ENCODE peak calls at places on chromosomes 16 and 17, in five cellular contexts. P, L, U, H and B are unnamed samples.

GRCh38 chr16:89370081-89370511 is 120.3 kb downstream of the ANKRD11 start:
- DNase-seq in P (peak), U (no peak), H (no peak), L (no peak), B (no peak)

GRCh38 chr16:4510747-4511426 is 27.7 kb downstream of the CDIP1 start:
- DNase-seq in L (no peak), P (no peak), H (no peak), U (no peak), B (no peak)

GRCh38 chr17:80154166-80154565 is 7.2 kb upstream of the EIF4A3 start:
- DNase-seq in P (no peak), H (no peak), U (no peak), L (no peak), B (no peak)

GRCh38 chr16:46947900-46948547 is 25.4 kb downstream of the DNAJA2 start:
- DNase-seq in L (no peak), P (peak), H (no peak), U (no peak), B (peak)

GRCh38 chr17:59492091-59492451 is 73.3 kb upstream of the DHX40 start:
- DNase-seq in L (no peak), P (no peak), U (no peak), H (peak), B (no peak)

GRCh38 chr17:550776-551175 is 163.9 kb downstream of the VPS53 start:
- DNase-seq in L (no peak), P (peak), U (no peak), H (no peak), B (peak)

GRCh38 chr16:19874026-19874425 is 10.6 kb downstream of the GPRC5B start:
- DNase-seq in H (no peak), U (peak), P (no peak), L (no peak), B (no peak)

GRCh38 chr17:49214665-49215360 is 4.3 kb downstream of the ABI3 start:
- DNase-seq in P (no peak), H (no peak), U (peak), L (no peak), B (no peak)

GRCh38 chr17:27550974-27551505 is 79.9 kb upstream of the LGALS9 start:
- DNase-seq in U (no peak), P (no peak), L (no peak), H (no peak), B (no peak)

GRCh38 chr17:58541249-58541648 is 26.8 kb upstream of the MTMR4 start:
- DNase-seq in L (no peak), H (no peak), P (no peak), U (no peak), B (no peak)

GRCh38 chr17:63827801-63828221 is 348 bp upstream of the FTSJ3 start:
- DNase-seq in H (peak), P (no peak), U (no peak), L (no peak), B (no peak)

GRCh38 chr17:33463887-33464286 is 170.8 kb upstream of the ASIC2 start:
- DNase-seq in P (no peak), H (no peak), U (no peak), L (no peak), B (peak)

GRCh38 chr16:47965439-47965838 is 190.4 kb downstream of the ABCC12 start:
- DNase-seq in P (peak), H (no peak), U (no peak), L (no peak), B (no peak)

GRCh38 chr16:12317856-12318591 is 341.5 kb downstream of the SNX29 start:
- DNase-seq in H (no peak), U (no peak), P (no peak), L (no peak), B (no peak)

GRCh38 chr17:83093506-83093905 is 14.1 kb downstream of the METRNL start:
- DNase-seq in U (no peak), L (no peak), P (no peak), H (no peak), B (no peak)

GRCh38 chr16:1458336-1458976 is 14.1 kb upstream of the CCDC154 start:
- DNase-seq in H (no peak), U (no peak), P (no peak), L (no peak), B (peak)

GRCh38 chr16:50741225-50741807 is 570 bp upstream of the CYLD start:
- DNase-seq in L (peak), U (peak), P (no peak), H (no peak), B (no peak)

GRCh38 chr17:82830249-82830661 is 9.6 kb downstream of the ZNF750 start:
- DNase-seq in L (no peak), H (peak), P (no peak), U (no peak), B (peak)

GRCh38 chr17:39008633-39009032 is 41.4 kb upstream of the FBXO47 start:
- DNase-seq in L (no peak), U (no peak), H (no peak), P (no peak), B (no peak)

GRCh38 chr17:39000021-39000601 is 32.9 kb upstream of the FBXO47 start:
- DNase-seq in L (no peak), H (no peak), P (no peak), U (no peak), B (peak)

GRCh38 chr17:39001703-39002637 is 34.8 kb upstream of the FBXO47 start:
- DNase-seq in P (peak), U (peak), L (peak), H (peak), B (peak)

GRCh38 chr17:39002991-39003715 is 36.0 kb upstream of the FBXO47 start:
- DNase-seq in L (peak), H (peak), U (peak), P (peak), B (peak)
- H3K4me3 ChIP-seq in L (no peak), H (peak), U (no peak), P (no peak), B (no peak)

GRCh38 chr17:81710514-81711308 is 1.4 kb upstream of the SLC25A10 start:
- DNase-seq in P (no peak), H (no peak), U (no peak), L (no peak), B (peak)

GRCh38 chr17:81713004-81713555 is 996 bp downstream of the SLC25A10 start:
- DNase-seq in H (no peak), P (no peak), U (no peak), L (no peak), B (no peak)

GRCh38 chr17:81711814-81712467 is at the start of gene SLC25A10:
- DNase-seq in U (peak), L (no peak), H (no peak), P (peak), B (peak)

GRCh38 chr17:81713556-81714411 is 1.7 kb downstream of the SLC25A10 start:
- DNase-seq in L (no peak), P (no peak), H (no peak), U (no peak), B (no peak)

DNA sequence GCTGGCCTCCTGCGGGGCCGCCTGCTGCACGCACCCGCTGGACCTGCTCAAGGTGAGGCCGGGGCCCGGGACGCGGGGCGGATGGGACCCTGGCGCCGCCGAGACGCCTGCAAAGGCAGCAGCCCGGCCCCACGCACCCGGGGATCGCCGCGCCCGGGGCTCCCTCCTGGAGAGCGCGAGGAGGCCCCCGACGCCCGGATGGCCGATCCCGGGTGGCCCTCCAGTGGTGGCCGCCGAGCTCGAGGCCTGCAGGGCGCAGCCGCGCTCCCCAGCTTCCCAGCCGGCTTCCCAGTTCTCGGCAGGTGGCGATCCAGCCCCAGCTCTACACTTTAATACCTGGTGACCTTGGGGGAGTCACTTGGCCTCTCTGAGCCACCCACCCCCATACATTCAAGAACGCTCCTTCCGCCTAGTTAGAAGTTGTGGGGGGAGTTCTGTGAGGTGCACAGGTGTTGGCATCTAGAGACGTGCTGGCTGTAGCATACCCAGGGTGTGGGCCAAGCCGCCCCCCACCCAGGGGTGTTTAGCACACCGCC is 452 bp downstream of the SLC25A10 start:
- DNase-seq in H (no peak), L (no peak), U (no peak), P (no peak), B (peak)
- TF ChIP-seq CTCF in H (peak), L (no peak), U (no peak), P (peak), B (no peak)

DNA sequence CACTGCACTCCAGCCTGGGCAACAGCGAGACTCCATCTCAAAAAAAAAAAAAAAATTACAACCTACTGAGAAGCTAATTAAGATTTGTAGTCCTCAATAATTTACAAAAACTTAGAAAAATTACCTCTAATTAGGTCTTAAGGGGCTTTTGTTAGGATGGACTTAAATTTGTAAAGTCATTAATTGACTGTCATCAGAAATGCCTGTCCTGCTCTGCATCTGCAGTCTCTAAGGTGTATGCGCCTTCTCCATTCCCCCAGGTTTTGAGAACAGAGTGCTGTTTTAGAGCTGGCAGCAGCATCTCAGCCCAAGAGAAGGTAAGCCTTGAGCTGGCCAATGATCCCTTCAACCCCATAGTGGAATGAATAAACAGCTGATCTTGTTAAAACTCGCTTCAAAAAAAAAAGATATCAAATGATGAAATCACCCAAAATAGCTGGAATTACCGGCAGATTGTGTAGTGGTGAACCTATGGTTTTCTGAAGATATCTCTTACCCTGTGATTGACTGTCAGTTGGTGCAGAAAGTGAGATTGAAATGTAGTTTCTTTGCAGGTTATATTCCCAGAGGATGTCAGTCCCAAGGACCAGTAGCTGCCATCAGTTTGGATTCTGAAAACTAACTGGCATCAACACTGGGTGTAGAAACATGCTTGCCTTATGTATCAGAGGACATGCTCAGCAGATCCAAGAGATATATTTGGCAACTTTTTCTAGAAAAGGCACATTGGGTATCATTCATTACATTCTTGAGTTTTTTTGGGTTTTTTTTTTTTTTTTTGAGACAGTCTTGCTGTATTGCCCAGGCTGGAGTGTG is 25.7 kb downstream of the TRPV2 start:
- DNase-seq in L (no peak), P (no peak), H (no peak), U (no peak), B (no peak)
- H3K4me3 ChIP-seq in L (no peak), P (peak), H (no peak), U (no peak), B (peak)

DNA sequence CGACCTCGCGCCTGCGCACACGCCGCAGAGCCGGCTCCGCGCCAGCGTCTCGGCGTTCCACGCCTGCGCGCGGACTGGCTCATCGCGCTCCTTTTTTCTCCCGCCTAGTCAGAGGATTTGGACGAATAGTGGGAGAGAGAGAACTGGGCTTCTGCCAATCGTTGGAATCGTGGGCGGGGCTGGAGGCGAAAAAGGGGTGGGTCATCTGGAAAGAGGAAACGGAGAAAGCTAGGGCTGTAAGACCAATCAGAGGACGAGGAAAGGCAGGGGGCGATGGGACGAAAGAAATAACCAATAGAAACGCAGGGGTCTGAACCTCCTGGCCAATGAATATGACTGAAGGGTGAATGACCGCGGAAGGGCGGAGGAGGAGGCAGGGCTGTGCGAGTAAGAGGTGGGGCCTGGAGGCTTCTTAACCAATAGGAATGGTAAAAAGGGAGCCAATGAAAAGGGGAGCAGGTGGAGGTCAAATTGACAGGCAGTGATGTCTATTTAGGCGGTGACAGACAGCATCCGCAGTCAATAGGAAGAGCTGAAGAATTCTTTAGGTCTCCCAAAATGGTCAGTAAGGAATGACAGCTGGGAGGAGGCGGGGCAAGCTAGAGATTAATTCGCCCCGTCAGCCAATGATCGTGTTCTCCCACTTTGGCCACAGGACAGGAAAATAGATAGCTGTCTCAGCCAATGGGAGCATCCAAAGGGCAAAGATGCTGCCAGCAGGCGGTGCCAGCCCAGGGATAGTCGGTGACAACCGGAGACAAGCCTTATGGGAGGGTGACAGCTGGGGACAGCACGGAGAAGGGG is at the start of gene TBC1D10B:
- DNase-seq in U (peak), P (peak), H (peak), L (peak), B (peak)
- TF ChIP-seq CTCF in U (no peak), P (peak), H (peak), L (peak), B (peak)

GRCh38 chr17:50556803-50557202 is 3.7 kb upstream of the CACNA1G start:
- DNase-seq in L (no peak), U (no peak), H (no peak), P (no peak), B (no peak)
- H3K4me3 ChIP-seq in L (no peak), U (no peak), H (no peak), P (no peak), B (no peak)

DNA sequence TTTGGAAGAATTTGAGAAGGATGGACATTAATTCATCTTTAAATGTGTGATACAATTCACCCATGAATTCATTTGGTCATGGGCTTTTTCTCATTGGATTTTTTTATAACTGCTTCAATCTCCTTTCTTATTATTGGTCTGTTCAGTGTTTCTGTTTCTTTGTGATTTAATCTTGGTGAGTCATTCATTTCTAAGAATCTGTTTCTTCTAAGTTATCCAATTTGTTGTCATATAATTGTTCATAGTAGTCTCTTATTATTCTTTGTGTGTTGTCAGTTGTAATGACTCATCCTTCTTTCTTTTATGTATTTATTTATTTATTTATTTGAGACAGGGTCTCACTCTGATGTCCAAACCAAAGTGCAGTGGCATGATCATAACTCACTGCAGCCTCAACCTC is 146.1 kb upstream of the ZNF267 start:
- DNase-seq in P (no peak), L (no peak), U (no peak), H (no peak), B (no peak)
- TF ChIP-seq CTCF in P (no peak), L (no peak), U (no peak), H (no peak), B (no peak)

DNA sequence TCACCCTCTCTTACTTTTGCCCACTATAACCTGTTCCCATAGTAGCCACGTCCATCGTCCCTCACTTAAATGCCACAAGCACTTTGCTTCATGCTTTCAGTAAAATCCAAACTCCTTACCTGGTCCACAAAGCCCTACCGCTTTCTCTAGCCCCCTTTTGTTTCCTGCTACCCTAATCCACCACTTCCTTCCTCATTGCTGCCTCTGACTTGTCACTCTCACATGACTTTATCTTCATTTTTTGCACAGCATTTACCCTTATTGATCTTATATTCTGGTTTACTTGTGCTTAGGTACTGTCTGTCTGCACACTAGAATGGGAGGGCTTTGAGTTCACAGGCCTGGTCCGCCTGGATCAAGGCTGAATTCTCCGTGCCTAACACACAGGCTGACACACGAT is 340.0 kb downstream of the XYLT1 start:
- DNase-seq in H (no peak), L (no peak), U (no peak), P (no peak), B (no peak)
- H3K4me3 ChIP-seq in H (no peak), L (no peak), U (no peak), P (no peak), B (no peak)

GRCh38 chr16:66188786-66189725 is 177.4 kb upstream of the CDH5 start:
- DNase-seq in H (peak), U (no peak), L (no peak), P (peak), B (peak)
- TF ChIP-seq CTCF in H (no peak), U (no peak), L (no peak), P (no peak), B (no peak)

GRCh38 chr17:40070644-40070894 is 7.8 kb downstream of the THRA start:
- DNase-seq in U (no peak), L (no peak), P (no peak), H (no peak), B (no peak)
- H3K4me3 ChIP-seq in U (no peak), L (no peak), P (no peak), H (peak), B (no peak)